ENCODE peak calls at places on chromosome 18, in five cellular contexts. T is sigmoid colon, Y is heart left ventricle, L is HCT116, J is A549. N is an unnamed sample. For H3K4me1, the result is how much of the 10 kb centered on the place peaks cover.

GRCh38 chr18:5456577-5457466 is 87.0 kb downstream of the EPB41L3 start:
- DNase-seq in L (no peak), T (peak), Y (peak), J (no peak), N (no peak)

GRCh38 chr18:14912967-14913366 is 165.0 kb downstream of the ANKRD30B start:
- DNase-seq in T (no peak), Y (no peak), J (no peak), L (no peak), N (no peak)

GRCh38 chr18:744824-745597 is 32.6 kb upstream of the ENOSF1 start:
- DNase-seq in J (no peak), T (no peak), Y (no peak), L (no peak), N (no peak)

GRCh38 chr18:58612239-58613055 is 16.4 kb downstream of the ALPK2 start:
- DNase-seq in Y (no peak), T (no peak), J (no peak), L (no peak), N (no peak)

GRCh38 chr18:75076286-75076685 is 132.7 kb downstream of the PTGR3 start:
- DNase-seq in Y (no peak), J (no peak), T (peak), L (no peak), N (no peak)

GRCh38 chr18:44130365-44130942 is 550.2 kb upstream of the SETBP1 start:
- DNase-seq in L (no peak), T (no peak), Y (no peak), J (peak), N (peak)

GRCh38 chr18:57747809-57748680 is 55.1 kb downstream of the ATP8B1 start:
- DNase-seq in T (no peak), J (no peak), L (no peak), Y (no peak), N (no peak)

GRCh38 chr18:13439475-13439874 is 220.9 kb downstream of the LDLRAD4 start:
- DNase-seq in J (no peak), T (peak), Y (no peak), L (no peak), N (no peak)

GRCh38 chr18:26004827-26005226 is 85.6 kb downstream of the SS18 start:
- DNase-seq in Y (no peak), T (no peak), J (no peak), L (no peak), N (no peak)

GRCh38 chr18:13558132-13558531 is 168.2 kb downstream of the FAM210A start:
- DNase-seq in Y (peak), T (no peak), L (peak), J (peak), N (no peak)

GRCh38 chr18:3162181-3162580 is 57.6 kb downstream of the MYOM1 start:
- DNase-seq in J (no peak), Y (no peak), L (no peak), T (no peak), N (no peak)

GRCh38 chr18:37471619-37472018 is 94.0 kb downstream of the CELF4 start:
- DNase-seq in J (no peak), T (no peak), Y (no peak), L (no peak), N (no peak)

GRCh38 chr18:76349067-76349715 is 145.9 kb downstream of the ZNF516 start:
- DNase-seq in Y (peak), L (peak), T (peak), J (peak), N (peak)

DNA sequence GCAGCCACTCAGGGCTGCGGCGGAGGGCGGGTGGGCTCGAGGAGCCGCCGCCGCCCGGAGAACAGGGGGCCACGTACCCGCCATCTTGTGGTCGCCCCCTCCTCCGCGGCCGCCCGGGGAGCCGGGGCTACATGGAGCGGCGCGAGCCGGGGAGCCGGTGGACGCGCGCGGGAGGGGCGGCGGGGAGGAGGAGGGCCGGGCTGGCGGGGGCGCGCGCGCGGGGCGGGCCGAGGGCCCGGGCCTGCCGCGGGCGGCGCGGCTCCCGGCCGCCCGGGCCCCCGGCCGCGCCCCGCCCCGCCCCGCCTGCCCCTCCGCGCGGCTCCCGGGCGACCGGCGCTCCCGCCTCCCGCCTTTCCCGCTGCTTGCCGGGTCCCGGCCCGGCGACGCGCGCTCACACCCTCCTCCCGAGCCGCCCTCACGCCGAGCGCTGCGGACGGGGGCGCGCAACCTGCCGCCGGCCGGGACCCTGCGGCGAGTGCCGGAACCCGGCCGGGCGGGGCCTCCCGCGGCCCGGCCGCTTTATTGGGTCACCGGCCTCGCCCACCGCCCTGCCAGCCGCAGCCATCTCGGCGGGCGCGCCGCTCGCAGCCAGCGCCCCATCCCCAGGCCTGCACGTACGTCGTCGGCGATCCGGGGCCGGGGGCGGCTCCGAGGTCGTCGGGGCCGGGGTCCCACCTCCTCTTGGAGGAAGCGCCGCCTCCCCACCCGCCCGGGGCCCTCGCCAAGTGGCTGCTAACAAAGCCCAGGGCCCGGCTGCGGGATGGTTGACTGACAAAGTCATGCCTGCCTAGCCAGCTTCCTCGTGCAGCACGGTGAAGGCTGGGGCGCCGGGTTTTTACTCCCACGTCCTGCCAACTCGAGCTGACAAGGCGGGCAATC is at the start of gene PPP4R1:
- DNase-seq in T (peak), Y (peak), J (peak), L (no peak), N (peak)
- TF ChIP-seq POLR2A in T (no peak), Y (peak), J (peak), L (peak), N (peak)

GRCh38 chr18:49647496-49648168 is 85.8 kb downstream of the LIPG start:
- DNase-seq in J (no peak), T (peak), Y (no peak), L (no peak), N (no peak)
- H3K27ac ChIP-seq in J (no peak), T (no peak), Y (peak), L (no peak), N (no peak)

GRCh38 chr18:29157905-29158304 is 981.0 kb upstream of the CDH2 start:
- DNase-seq in T (no peak), Y (no peak), J (no peak), L (no peak), N (no peak)
- H3K4me1 ChIP-seq in T (under half), Y (under half), J (under half), L (half or more), N (under half)

GRCh38 chr18:54224379-54225014 is at the start of gene MBD2:
- DNase-seq in L (peak), Y (peak), T (peak), J (peak), N (peak)
- TF ChIP-seq POLR2A in L (peak), Y (peak), T (no peak), J (peak), N (peak)

GRCh38 chr18:7615840-7616239 is 48.7 kb downstream of the PTPRM start:
- DNase-seq in T (no peak), J (no peak), Y (no peak), L (no peak), N (no peak)

GRCh38 chr18:7617738-7618422 is 50.8 kb downstream of the PTPRM start:
- DNase-seq in J (no peak), L (no peak), T (peak), Y (peak), N (peak)

GRCh38 chr18:7616661-7617060 is 49.5 kb downstream of the PTPRM start:
- DNase-seq in L (no peak), T (peak), J (no peak), Y (peak), N (no peak)

GRCh38 chr18:7619676-7620075 is 52.6 kb downstream of the PTPRM start:
- DNase-seq in J (no peak), L (no peak), T (no peak), Y (no peak), N (no peak)

DNA sequence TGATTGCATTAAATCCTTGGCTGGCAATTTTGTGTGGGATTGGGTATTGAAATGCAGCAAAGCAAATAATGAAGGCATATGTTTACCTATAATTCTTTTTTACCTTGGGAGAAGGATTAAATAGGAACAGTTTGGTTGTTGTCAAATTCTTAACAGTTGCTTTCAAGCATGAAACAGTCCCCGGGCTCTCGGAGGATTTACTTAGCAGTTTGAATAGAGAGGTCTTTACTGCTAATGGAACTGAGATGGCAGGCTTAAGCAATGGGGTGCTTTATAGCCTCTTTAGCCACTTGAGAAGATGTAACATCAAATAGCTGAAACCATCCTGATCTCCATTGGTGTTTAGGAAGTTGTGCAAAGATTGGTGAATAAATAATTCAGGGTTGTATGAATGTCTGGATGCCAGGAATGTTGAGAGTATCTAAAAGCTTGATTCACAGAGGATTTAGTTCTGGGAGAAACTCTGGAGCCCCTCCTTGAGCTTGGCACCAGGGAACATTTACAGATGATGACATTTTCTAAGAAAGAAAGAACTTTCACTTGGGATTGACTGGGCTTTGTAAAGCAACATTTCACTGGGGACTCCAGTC is 51.8 kb downstream of the PTPRM start:
- DNase-seq in Y (no peak), L (no peak), T (no peak), J (no peak), N (no peak)
- H3K27ac ChIP-seq in Y (peak), L (no peak), T (no peak), J (no peak), N (no peak)